ENCODE peak calls at places on chromosome 13, in five cellular contexts. Z is HL-60, C is foreskin fibroblast, N is PC-3, P is GM06990. B is an unnamed sample.

GRCh38 chr13:25095862-25096453 is at the start of gene PABPC3:
- DNase-seq in Z (no peak), C (peak), N (no peak), P (peak), B (no peak)

GRCh38 chr13:106905380-106906259 is 337.7 kb upstream of the ARGLU1 start:
- DNase-seq in Z (no peak), C (no peak), N (no peak), P (no peak), B (no peak)

GRCh38 chr13:80359459-80360297 is 18.8 kb upstream of the SPRY2 start:
- DNase-seq in Z (no peak), C (no peak), N (no peak), P (no peak), B (no peak)

GRCh38 chr13:84208251-84208650 is 326.0 kb upstream of the SLITRK1 start:
- DNase-seq in Z (no peak), C (no peak), N (no peak), P (no peak), B (no peak)

GRCh38 chr13:72959643-72960042 is 99.2 kb upstream of the KLF5 start:
- DNase-seq in Z (no peak), C (no peak), N (peak), P (no peak), B (no peak)

GRCh38 chr13:110554227-110554836 is 7.2 kb downstream of the RAB20 start:
- DNase-seq in Z (no peak), C (no peak), N (no peak), P (no peak), B (no peak)

GRCh38 chr13:47117268-47117667 is 220.4 kb upstream of the HTR2A start:
- DNase-seq in Z (no peak), C (peak), N (peak), P (no peak), B (no peak)

GRCh38 chr13:59236979-59237378 is 926.7 kb downstream of the DIAPH3 start:
- DNase-seq in Z (no peak), C (no peak), N (no peak), P (no peak), B (no peak)

GRCh38 chr13:89034015-89034414 is 1362.8 kb downstream of the SLITRK5 start:
- DNase-seq in Z (no peak), C (no peak), N (no peak), P (no peak), B (no peak)

GRCh38 chr13:40230833-40231266 is 435.6 kb downstream of the FOXO1 start:
- DNase-seq in Z (no peak), C (peak), N (peak), P (no peak), B (no peak)

GRCh38 chr13:50483416-50483815 is 360.1 kb downstream of the DLEU7 start:
- DNase-seq in Z (no peak), C (no peak), N (no peak), P (no peak), B (no peak)

GRCh38 chr13:50484472-50485113 is 358.9 kb downstream of the DLEU7 start:
- DNase-seq in Z (no peak), C (no peak), N (no peak), P (no peak), B (no peak)

GRCh38 chr13:50481936-50482335 is 361.6 kb downstream of the DLEU7 start:
- DNase-seq in Z (no peak), C (no peak), N (no peak), P (no peak), B (no peak)

GRCh38 chr13:50485979-50486935 is 357.2 kb downstream of the DLEU7 start:
- DNase-seq in Z (no peak), C (peak), N (no peak), P (no peak), B (no peak)
- H3K4me3 ChIP-seq in Z (no peak), C (no peak), N (no peak), P (no peak), B (no peak)

DNA sequence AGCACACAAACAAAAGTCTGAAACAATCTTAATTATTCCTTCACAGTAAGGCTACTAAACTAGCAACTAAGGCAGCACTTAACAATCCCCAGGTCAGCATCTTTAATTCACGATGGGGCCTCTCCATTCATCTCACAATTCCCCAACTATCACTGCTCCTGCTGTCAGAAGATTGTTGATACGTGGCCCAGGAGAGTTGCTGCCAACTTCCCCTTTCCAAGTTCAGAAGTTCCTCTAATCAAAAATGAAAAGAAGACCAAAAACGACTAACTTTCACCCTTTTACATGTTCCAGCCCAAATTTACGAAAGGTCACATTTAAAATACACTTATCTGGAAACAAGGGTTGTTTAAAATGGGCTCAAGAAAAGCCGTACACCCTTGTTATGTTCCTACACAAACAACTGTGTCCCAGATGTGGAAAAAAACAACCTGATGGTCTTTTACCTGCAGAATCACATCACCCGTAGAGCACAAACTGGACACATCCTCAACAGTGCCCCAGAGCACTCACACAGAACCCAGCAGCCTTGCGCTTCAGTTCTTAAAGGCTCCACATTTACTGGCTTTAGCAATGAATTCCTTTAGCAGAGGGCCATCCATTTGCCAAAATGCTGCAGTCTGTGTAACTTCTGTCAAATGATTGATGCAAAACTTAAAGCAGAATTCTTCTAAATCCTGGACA is 38.0 kb downstream of the PHF11 start:
- DNase-seq in Z (peak), C (no peak), N (no peak), P (no peak), B (no peak)
- H3K4me3 ChIP-seq in Z (no peak), C (no peak), N (no peak), P (no peak), B (no peak)

DNA sequence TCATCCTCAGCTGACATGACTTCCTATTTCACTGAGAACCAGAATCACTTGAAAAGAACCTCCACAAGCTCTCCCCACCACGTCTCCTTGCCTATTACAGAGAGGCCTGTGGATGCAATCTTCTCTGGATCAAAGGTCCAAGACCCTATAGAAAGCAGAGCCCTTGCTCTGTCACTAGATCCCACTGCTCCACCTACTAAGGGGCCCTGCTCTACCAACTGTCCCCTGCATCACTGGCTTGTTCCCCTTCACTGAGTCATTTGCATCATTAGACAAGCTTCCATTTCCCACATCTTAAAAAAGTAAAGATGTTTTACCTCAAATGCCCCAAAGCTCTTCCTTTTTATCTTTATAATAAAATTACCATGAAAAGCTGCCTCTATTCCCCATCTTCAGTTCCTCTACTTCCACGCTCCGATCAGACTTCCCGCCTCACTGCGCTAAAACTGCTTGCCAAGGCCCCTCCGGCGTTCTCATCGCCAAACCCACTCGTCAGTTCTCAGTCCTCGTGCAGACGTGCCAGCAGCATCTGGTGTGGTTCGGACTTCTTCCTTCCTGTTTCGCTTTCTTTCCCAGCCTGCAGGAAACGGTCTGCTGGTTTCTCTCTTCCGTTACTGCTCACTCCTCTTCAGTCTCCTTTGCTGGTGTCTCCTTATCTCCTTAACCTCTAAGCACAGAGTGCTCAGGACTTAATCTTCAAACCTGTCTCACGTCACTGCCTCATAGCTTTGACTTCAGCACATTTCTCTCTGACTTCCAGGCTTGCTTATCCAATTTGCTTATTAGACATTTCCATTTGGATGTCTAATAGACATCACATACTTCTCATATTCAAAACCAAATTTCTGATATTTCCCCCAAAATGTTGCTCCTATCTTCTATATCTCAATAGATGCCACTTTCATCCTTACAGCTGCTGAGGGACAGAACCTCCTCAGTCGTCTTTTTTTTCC is 40.5 kb downstream of the RCBTB2 start:
- DNase-seq in Z (peak), C (peak), N (no peak), P (peak), B (peak)
- H3K4me3 ChIP-seq in Z (peak), C (peak), N (no peak), P (peak), B (peak)

GRCh38 chr13:29595380-29596063 is at the start of gene SLC7A1:
- DNase-seq in Z (peak), C (peak), N (peak), P (peak), B (peak)

GRCh38 chr13:29597701-29598100 is 2.2 kb upstream of the SLC7A1 start:
- DNase-seq in Z (no peak), C (no peak), N (no peak), P (no peak), B (no peak)

GRCh38 chr13:29597246-29597645 is 1.8 kb upstream of the SLC7A1 start:
- DNase-seq in Z (no peak), C (no peak), N (no peak), P (no peak), B (no peak)

GRCh38 chr13:29594710-29595379 is 643 bp downstream of the SLC7A1 start:
- DNase-seq in Z (peak), C (peak), N (peak), P (peak), B (peak)

DNA sequence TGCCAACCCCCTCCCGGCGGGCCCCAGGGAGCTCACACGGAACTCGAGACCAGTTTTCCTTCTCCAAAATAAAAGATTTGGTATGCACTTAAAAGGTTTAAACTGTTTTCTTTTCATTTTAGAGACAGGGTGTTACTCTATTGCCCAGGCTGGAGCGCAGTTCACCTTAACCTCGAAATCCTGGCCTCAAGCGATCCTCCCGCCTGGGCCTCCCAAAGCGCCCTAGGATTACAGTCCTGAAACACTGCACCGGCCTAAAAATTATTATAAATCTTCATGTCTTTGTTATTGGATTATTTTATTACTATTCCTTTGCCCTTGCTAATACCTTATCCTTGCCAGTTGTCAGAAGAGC is 553 bp upstream of the SLC7A1 start:
- DNase-seq in Z (no peak), C (no peak), N (no peak), P (no peak), B (no peak)
- H3K4me3 ChIP-seq in Z (peak), C (peak), N (peak), P (peak), B (peak)

GRCh38 chr13:100675660-100676129 is 1.1 kb upstream of the TMTC4 start:
- DNase-seq in Z (no peak), C (no peak), N (no peak), P (no peak), B (no peak)

GRCh38 chr13:100674848-100675659 is 459 bp upstream of the TMTC4 start:
- DNase-seq in Z (peak), C (peak), N (peak), P (peak), B (peak)

GRCh38 chr13:100674363-100674847 is at the start of gene TMTC4:
- DNase-seq in Z (no peak), C (no peak), N (no peak), P (no peak), B (no peak)

GRCh38 chr13:100673376-100673830 is 1.2 kb downstream of the TMTC4 start:
- DNase-seq in Z (no peak), C (no peak), N (no peak), P (no peak), B (no peak)

GRCh38 chr13:100673831-100674362 is 698 bp downstream of the TMTC4 start:
- DNase-seq in Z (peak), C (peak), N (peak), P (peak), B (peak)
- H3K4me3 ChIP-seq in Z (peak), C (peak), N (peak), P (peak), B (peak)

GRCh38 chr13:98977568-98978270 is at the start of gene DOCK9:
- DNase-seq in Z (no peak), C (peak), N (peak), P (no peak), B (no peak)

GRCh38 chr13:98975822-98976261 is 2.0 kb downstream of the DOCK9 start:
- DNase-seq in Z (no peak), C (no peak), N (no peak), P (no peak), B (no peak)

GRCh38 chr13:98976941-98977340 is 923 bp downstream of the DOCK9 start:
- DNase-seq in Z (no peak), C (no peak), N (no peak), P (no peak), B (no peak)

GRCh38 chr13:98978280-98978679 is 416 bp upstream of the DOCK9 start:
- DNase-seq in Z (no peak), C (peak), N (peak), P (no peak), B (no peak)

DNA sequence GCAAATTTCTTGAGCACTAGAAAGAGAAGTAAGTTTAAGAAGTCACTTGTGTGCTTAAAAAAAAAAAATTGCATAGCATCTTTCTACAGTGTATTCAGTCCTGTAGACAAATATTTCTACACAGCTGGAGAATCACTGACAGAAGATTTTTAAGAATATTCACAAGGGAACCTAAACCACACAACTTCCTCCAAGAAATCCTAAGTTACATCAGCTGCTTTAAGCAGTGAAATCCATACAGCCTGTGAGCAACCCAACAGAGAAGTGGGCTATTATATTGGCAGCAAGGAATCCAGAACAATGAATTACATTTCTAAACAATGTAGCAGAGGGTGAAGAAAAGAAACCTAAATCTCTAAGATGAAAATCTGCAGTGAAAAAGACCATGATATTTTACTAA is 1.5 kb downstream of the DOCK9 start:
- DNase-seq in Z (no peak), C (peak), N (no peak), P (no peak), B (no peak)
- H3K4me3 ChIP-seq in Z (no peak), C (no peak), N (no peak), P (no peak), B (no peak)

GRCh38 chr13:102721800-102722231 is 27.0 kb upstream of the METTL21C start:
- DNase-seq in Z (no peak), C (peak), N (no peak), P (no peak), B (no peak)
- H3K4me3 ChIP-seq in Z (no peak), C (no peak), N (no peak), P (no peak), B (no peak)

DNA sequence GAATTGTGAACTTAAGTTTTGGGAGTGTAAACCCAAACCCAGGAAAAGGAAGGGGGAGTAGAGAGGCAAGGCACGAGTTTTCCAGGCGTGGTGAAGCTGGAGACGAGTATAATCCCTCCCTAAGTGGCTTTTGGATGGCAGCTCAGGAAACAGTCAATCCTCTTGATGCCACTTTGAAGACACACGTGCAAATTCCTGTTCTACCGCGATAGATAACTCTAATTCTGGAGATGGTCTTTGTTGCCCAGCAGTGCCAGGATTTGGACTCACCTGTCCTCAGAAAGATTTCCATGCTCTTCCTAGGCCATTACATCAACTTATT is 2.0 kb downstream of the HS6ST3 start:
- DNase-seq in Z (no peak), C (no peak), N (no peak), P (no peak), B (no peak)
- H3K4me3 ChIP-seq in Z (no peak), C (no peak), N (peak), P (no peak), B (no peak)

DNA sequence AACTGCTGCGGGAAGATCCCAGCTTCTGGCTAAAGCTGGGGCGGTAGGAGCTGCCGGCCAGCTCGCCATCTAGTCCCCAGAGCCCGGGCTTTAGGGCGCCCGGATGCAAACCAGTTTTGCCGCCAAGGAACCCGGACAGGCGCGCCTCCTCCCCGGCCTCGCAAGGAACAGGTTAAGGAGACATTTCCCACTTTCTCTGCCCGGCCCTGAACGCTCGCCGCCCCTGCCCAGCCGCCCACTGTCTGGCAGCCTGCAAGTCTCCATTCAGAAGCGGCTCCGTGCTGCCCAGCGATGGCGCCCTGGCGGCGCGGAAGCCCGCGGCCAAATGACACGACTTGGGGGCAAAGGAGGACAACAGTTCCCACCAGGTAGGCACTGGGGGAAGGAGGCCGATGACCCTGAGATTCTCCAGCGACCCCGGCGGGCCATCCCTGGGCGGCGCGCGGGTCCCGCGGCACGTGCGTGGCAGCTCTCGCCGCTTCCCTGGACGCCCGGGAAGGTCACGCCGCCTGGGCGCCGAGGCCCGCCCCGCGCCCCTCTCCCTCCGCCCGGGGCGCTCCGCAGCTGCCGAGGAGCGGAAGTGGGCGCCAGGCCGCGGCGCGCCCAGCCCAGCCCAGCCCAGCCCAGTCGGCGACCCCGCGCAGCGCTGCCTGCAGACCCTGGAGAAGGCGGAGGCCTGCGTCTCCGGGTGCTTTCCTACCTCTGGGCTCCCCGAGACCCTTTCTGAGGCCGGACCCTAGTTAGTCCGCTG is 42.2 kb upstream of the HNRNPA1L2 start:
- DNase-seq in Z (no peak), C (no peak), N (no peak), P (peak), B (no peak)
- H3K4me3 ChIP-seq in Z (peak), C (peak), N (peak), P (peak), B (peak)

GRCh38 chr13:28716511-28716910 is 2.3 kb downstream of the SLC46A3 start:
- DNase-seq in Z (no peak), C (peak), N (peak), P (no peak), B (no peak)

GRCh38 chr13:28718186-28718537 is 608 bp downstream of the SLC46A3 start:
- DNase-seq in Z (no peak), C (no peak), N (no peak), P (no peak), B (no peak)

GRCh38 chr13:28719227-28719562 is 425 bp upstream of the SLC46A3 start:
- DNase-seq in Z (no peak), C (no peak), N (no peak), P (no peak), B (no peak)

GRCh38 chr13:28718538-28719226 is at the start of gene SLC46A3:
- DNase-seq in Z (peak), C (peak), N (peak), P (peak), B (peak)

DNA sequence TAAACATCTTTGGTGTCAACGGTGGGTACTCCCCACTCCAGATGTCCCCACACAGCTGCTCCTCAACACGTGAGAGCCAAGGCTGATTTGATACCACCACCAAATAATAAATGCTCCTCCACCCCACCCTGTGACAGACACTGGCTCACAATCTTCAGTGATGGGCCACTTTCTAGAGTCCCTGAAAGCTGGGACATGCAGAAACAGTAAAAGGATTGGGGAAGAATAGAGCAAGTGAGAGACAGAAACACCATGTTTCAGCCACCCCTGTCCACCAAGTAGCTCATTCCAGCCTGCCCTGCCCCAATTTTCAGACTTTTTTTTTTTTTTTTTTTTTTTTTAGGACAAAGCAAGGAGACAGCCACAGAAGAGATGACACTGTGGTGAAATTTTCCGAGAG is 1.6 kb downstream of the SLC46A3 start:
- DNase-seq in Z (no peak), C (no peak), N (no peak), P (no peak), B (no peak)
- H3K4me3 ChIP-seq in Z (no peak), C (no peak), N (no peak), P (no peak), B (no peak)